ENCODE peak calls at places on chromosomes 13 and 19, in five cellular contexts. X is IMR-90, U is SK-N-SH, Y is HepG2, J is K562. M is an unnamed sample. For H3K27me3, the result is how much of the 10 kb centered on the place peaks cover.

GRCh38 chr19:7902796-7903243 is 857 bp upstream of the MAP2K7 start:
- DNase-seq in X (no peak), U (no peak), Y (no peak), J (no peak), M (no peak)

GRCh38 chr19:14114854-14115253 is 2.7 kb downstream of the PRKACA start:
- DNase-seq in X (no peak), U (peak), Y (no peak), J (no peak), M (no peak)

GRCh38 chr13:27137759-27138158 is 33.9 kb downstream of the USP12 start:
- DNase-seq in X (no peak), U (no peak), Y (no peak), J (no peak), M (no peak)

GRCh38 chr13:66424417-66424816 is 805.7 kb downstream of the PCDH9 start:
- DNase-seq in X (peak), U (no peak), Y (no peak), J (no peak), M (no peak)

GRCh38 chr13:39777527-39778061 is 122.1 kb downstream of the COG6 start:
- DNase-seq in X (peak), U (no peak), Y (no peak), J (no peak), M (no peak)

GRCh38 chr13:74979703-74980102 is 502.3 kb downstream of the TBC1D4 start:
- DNase-seq in X (no peak), U (peak), Y (no peak), J (no peak), M (no peak)

GRCh38 chr13:106530907-106531520 is 4.4 kb downstream of the EFNB2 start:
- DNase-seq in X (no peak), U (no peak), Y (no peak), J (no peak), M (no peak)

GRCh38 chr19:7294571-7295212 is 478 bp upstream of the INSR start:
- DNase-seq in X (peak), U (peak), Y (peak), J (peak), M (no peak)

GRCh38 chr19:10617409-10618121 is 7.8 kb upstream of the SLC44A2 start:
- DNase-seq in X (peak), U (peak), Y (no peak), J (peak), M (no peak)

GRCh38 chr19:29550896-29551295 is 25.1 kb downstream of the VSTM2B start:
- DNase-seq in X (no peak), U (no peak), Y (no peak), J (no peak), M (no peak)

GRCh38 chr13:66844933-66845332 is 385.2 kb downstream of the PCDH9 start:
- DNase-seq in X (no peak), U (no peak), Y (no peak), J (no peak), M (no peak)

GRCh38 chr13:96958286-96958891 is 35.9 kb downstream of the OXGR1 start:
- DNase-seq in X (peak), U (peak), Y (peak), J (peak), M (no peak)

GRCh38 chr13:78372581-78372980 is 230.8 kb downstream of the POU4F1 start:
- DNase-seq in X (no peak), U (no peak), Y (no peak), J (no peak), M (no peak)

GRCh38 chr19:46842791-46843190 is 7.9 kb downstream of the AP2S1 start:
- DNase-seq in X (no peak), U (no peak), Y (no peak), J (no peak), M (no peak)

GRCh38 chr19:23403581-23404324 is 8.5 kb upstream of the ZNF91 start:
- DNase-seq in X (no peak), U (no peak), Y (peak), J (no peak), M (no peak)

GRCh38 chr13:102571075-102571474 is 25.7 kb upstream of the TPP2 start:
- DNase-seq in X (no peak), U (peak), Y (peak), J (no peak), M (no peak)

GRCh38 chr19:6423499-6424189 is 967 bp downstream of the KHSRP start:
- DNase-seq in X (peak), U (peak), Y (peak), J (peak), M (no peak)

GRCh38 chr19:7883796-7884570 is 4.3 kb upstream of the LRRC8E start:
- DNase-seq in X (peak), U (no peak), Y (no peak), J (no peak), M (no peak)

GRCh38 chr19:30236587-30236986 is 135.6 kb upstream of the ZNF536 start:
- DNase-seq in X (no peak), U (no peak), Y (no peak), J (no peak), M (no peak)

GRCh38 chr19:46890423-46891170 is 29.8 kb downstream of the ARHGAP35 start:
- DNase-seq in X (peak), U (no peak), Y (peak), J (no peak), M (no peak)

GRCh38 chr13:39998166-39998565 is 342.7 kb downstream of the COG6 start:
- DNase-seq in X (no peak), U (no peak), Y (no peak), J (no peak), M (no peak)

GRCh38 chr13:80083516-80084085 is 257.3 kb downstream of the SPRY2 start:
- DNase-seq in X (peak), U (no peak), Y (no peak), J (no peak), M (no peak)

GRCh38 chr19:39915101-39915847 is 19.2 kb downstream of the FCGBP start:
- DNase-seq in X (no peak), U (no peak), Y (no peak), J (no peak), M (no peak)

GRCh38 chr13:43767351-43767901 is 19.3 kb downstream of the ENOX1 start:
- DNase-seq in X (no peak), U (peak), Y (no peak), J (no peak), M (no peak)

GRCh38 chr13:112955956-112956355 is 13.1 kb upstream of the MCF2L start:
- DNase-seq in X (no peak), U (no peak), Y (no peak), J (no peak), M (no peak)

GRCh38 chr19:38213911-38214625 is 10.0 kb downstream of the DPF1 start:
- DNase-seq in X (peak), U (no peak), Y (no peak), J (no peak), M (peak)

GRCh38 chr19:45138303-45138751 is 22.5 kb downstream of the NKPD1 start:
- DNase-seq in X (no peak), U (no peak), Y (no peak), J (peak), M (no peak)

GRCh38 chr13:43786766-43787517 is at the start of gene ENOX1:
- DNase-seq in X (peak), U (peak), Y (no peak), J (no peak), M (no peak)

GRCh38 chr19:33638167-33639033 is 16.6 kb downstream of the CHST8 start:
- DNase-seq in X (no peak), U (no peak), Y (no peak), J (no peak), M (no peak)

GRCh38 chr13:75836441-75836840 is 200.3 kb downstream of the LMO7 start:
- DNase-seq in X (no peak), U (no peak), Y (no peak), J (no peak), M (no peak)

GRCh38 chr13:67226686-67227085 is 3.5 kb downstream of the PCDH9 start:
- DNase-seq in X (no peak), U (no peak), Y (no peak), J (no peak), M (no peak)

GRCh38 chr19:35509018-35509652 is 4.3 kb downstream of the DMKN start:
- DNase-seq in X (no peak), U (no peak), Y (peak), J (no peak), M (peak)

GRCh38 chr19:646798-647565 is 7.3 kb downstream of the FGF22 start:
- DNase-seq in X (no peak), U (no peak), Y (no peak), J (no peak), M (no peak)

GRCh38 chr13:97141564-97142005 is 80.5 kb upstream of the MBNL2 start:
- DNase-seq in X (peak), U (no peak), Y (peak), J (peak), M (peak)

GRCh38 chr13:31499274-31499673 is 240.1 kb upstream of the RXFP2 start:
- DNase-seq in X (no peak), U (no peak), Y (no peak), J (no peak), M (no peak)
- TF ChIP-seq SMC3 in X (no peak), U (no peak), Y (no peak), J (no peak), M (no peak)

GRCh38 chr19:18783958-18784785 is 6.9 kb downstream of the COMP start:
- DNase-seq in X (no peak), U (no peak), Y (no peak), J (no peak), M (no peak)
- H3K27me3 ChIP-seq in X (under half), U (under half), Y (under half), J (under half), M (under half)

GRCh38 chr13:45918597-45918996 is 67.0 kb upstream of the SIAH3 start:
- DNase-seq in X (no peak), U (no peak), Y (no peak), J (no peak), M (no peak)
- TF ChIP-seq SMC3 in X (no peak), U (no peak), Y (no peak), J (no peak), M (no peak)

GRCh38 chr13:18956473-18957078 is 225.0 kb downstream of the TUBA3C start:
- DNase-seq in X (no peak), U (no peak), Y (no peak), J (no peak), M (no peak)
- H3K27me3 ChIP-seq in X (under half), U (under half), Y (under half), J (under half), M (under half)

GRCh38 chr13:71865858-71866172 is 1.2 kb downstream of the DACH1 start:
- DNase-seq in X (no peak), U (peak), Y (no peak), J (no peak), M (no peak)
- TF ChIP-seq SMC3 in X (no peak), U (no peak), Y (no peak), J (no peak), M (no peak)

GRCh38 chr19:3041756-3042517 is 12.9 kb upstream of the TLE2 start:
- DNase-seq in X (no peak), U (no peak), Y (no peak), J (peak), M (no peak)

GRCh38 chr19:3045885-3046603 is 16.3 kb downstream of the TLE5 start:
- DNase-seq in X (no peak), U (no peak), Y (no peak), J (no peak), M (no peak)

GRCh38 chr19:3039641-3040077 is 10.6 kb upstream of the TLE2 start:
- DNase-seq in X (no peak), U (no peak), Y (peak), J (no peak), M (no peak)

GRCh38 chr19:3041302-3041701 is 12.2 kb upstream of the TLE2 start:
- DNase-seq in X (no peak), U (no peak), Y (no peak), J (no peak), M (no peak)

DNA sequence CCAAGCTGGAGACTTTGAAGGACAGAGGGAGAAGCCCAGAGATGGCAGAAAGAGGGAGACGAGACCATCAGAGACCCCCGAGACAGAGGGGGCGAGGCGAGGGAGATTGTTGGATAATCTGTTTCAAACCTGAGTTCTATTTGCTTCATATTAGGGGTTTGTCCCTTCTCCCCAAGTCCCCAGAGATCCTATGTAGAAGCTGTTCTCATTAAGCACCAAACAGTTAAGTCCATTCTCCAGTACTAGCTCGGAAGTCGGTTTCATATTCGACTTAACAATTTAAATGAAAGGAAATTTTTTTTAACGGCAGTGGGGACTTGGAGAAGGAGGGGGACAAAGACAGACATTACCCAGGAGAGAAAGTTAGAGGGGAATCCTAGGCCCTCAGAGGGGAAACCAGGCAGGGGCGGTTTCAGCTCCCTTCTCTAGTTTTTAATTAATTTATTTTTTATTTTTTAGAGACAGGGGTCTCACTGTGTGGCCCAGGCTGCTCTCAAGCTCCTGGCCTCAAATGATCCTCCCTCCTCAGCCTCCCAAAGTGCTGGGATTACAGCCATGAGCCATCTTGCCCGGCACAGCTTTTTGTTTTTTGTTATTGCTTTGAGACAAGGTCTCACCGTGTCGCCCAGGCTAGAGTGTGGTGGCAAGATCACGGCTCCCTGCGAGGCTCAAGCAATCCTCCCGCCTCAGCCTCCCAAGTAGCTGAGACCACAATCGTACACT is 13.6 kb upstream of the TLE2 start:
- DNase-seq in X (no peak), U (no peak), Y (no peak), J (no peak), M (no peak)
- H3K27me3 ChIP-seq in X (under half), U (under half), Y (under half), J (under half), M (under half)